ENCODE peak calls at places on chromosomes 13 and 19, in four cellular contexts. W is MM.1S, L is sigmoid colon, F is fibroblast of mammary gland. K is an unnamed sample.

GRCh38 chr13:40777166-40777956 is 6.4 kb upstream of the MRPS31 start:
- DNase-seq in W (peak; percentile 40), L (no peak), F (peak; percentile 57), K (peak; percentile 67)

GRCh38 chr13:33611016-33611805 is 206.7 kb upstream of the RFC3 start:
- DNase-seq in W (no peak), L (peak; percentile 76), F (peak; percentile 10), K (no peak)

GRCh38 chr13:30026909-30027308 is 176.5 kb upstream of the UBL3 start:
- DNase-seq in W (no peak), L (no peak), F (no peak), K (no peak)

GRCh38 chr13:113086031-113086750 is 19.4 kb upstream of the F7 start:
- DNase-seq in W (no peak), L (no peak), F (no peak), K (no peak)

GRCh38 chr13:78372581-78372980 is 230.8 kb downstream of the POU4F1 start:
- DNase-seq in W (no peak), L (no peak), F (peak; percentile 15), K (no peak)

GRCh38 chr13:95262837-95263381 is 38.3 kb downstream of the ABCC4 start:
- DNase-seq in W (no peak), L (no peak), F (no peak), K (no peak)

GRCh38 chr19:47994209-47994802 is at the start of gene ELSPBP1:
- DNase-seq in W (no peak), L (no peak), F (no peak), K (no peak)

GRCh38 chr13:98508280-98509074 is 68.4 kb downstream of the STK24 start:
- DNase-seq in W (no peak), L (no peak), F (peak; percentile 80), K (no peak)

GRCh38 chr13:59121507-59121906 is 1042.2 kb downstream of the DIAPH3 start:
- DNase-seq in W (no peak), L (no peak), F (no peak), K (no peak)

GRCh38 chr13:113643593-113643992 is 14.4 kb downstream of the ATP4B start:
- DNase-seq in W (no peak), L (no peak), F (no peak), K (no peak)

GRCh38 chr19:14112809-14113385 is 4.7 kb downstream of the PRKACA start:
- DNase-seq in W (no peak), L (peak; percentile 76), F (no peak), K (no peak)
- H3K4me3 ChIP-seq in W (no peak overlapping the region), L (no peak overlapping the region), F (no peak overlapping the region), K (no peak overlapping the region)

GRCh38 chr19:3187662-3188511 is 2.2 kb downstream of the NCLN start:
- DNase-seq in W (no peak), L (no peak), F (no peak), K (no peak)
- H3K4me3 ChIP-seq in W (no peak overlapping the region), L (no peak overlapping the region), F (no peak overlapping the region), K (peak overlapping the region; percentile 90)

GRCh38 chr19:14434157-14434501 is 1.0 kb downstream of the PKN1 start:
- DNase-seq in W (no peak), L (no peak), F (no peak), K (no peak)

GRCh38 chr19:14433454-14434156 is 499 bp downstream of the PKN1 start:
- DNase-seq in W (peak; percentile 34), L (no peak), F (no peak), K (no peak)

GRCh38 chr19:14437578-14438140 is 4.6 kb downstream of the PKN1 start:
- DNase-seq in W (no peak), L (no peak), F (no peak), K (no peak)

GRCh38 chr19:14434543-14435319 is 1.6 kb downstream of the PKN1 start:
- DNase-seq in W (no peak), L (peak; percentile 89), F (peak; percentile 86), K (no peak)

GRCh38 chr19:14435320-14436050 is 2.4 kb downstream of the PKN1 start:
- DNase-seq in W (no peak), L (no peak), F (no peak), K (no peak)
- H3K4me3 ChIP-seq in W (no peak overlapping the region), L (no peak overlapping the region), F (peak overlapping the region; percentile 4), K (no peak overlapping the region)

GRCh38 chr19:17556995-17557394 is 1.5 kb downstream of the COLGALT1 start:
- DNase-seq in W (no peak), L (no peak), F (no peak), K (no peak)
- H3K4me3 ChIP-seq in W (no peak overlapping the region), L (no peak overlapping the region), F (peak overlapping the region; percentile 90), K (peak overlapping the region; percentile 72)

GRCh38 chr19:39315933-39316332 is 4.7 kb downstream of the LRFN1 start:
- DNase-seq in W (no peak), L (no peak), F (no peak), K (no peak)
- H3K4me3 ChIP-seq in W (no peak overlapping the region), L (no peak overlapping the region), F (no peak overlapping the region), K (no peak overlapping the region)